ENCODE peak calls at places on chromosomes 5 and 9, in six cellular contexts. I, J, C, Y, V and U are unnamed samples.
A peak's percentile ranks its signal among the peaks of the same experiment; 100 is the strongest.

GRCh38 chr9:92716557-92716956 is 46.6 kb upstream of the IPPK start:
- DNase-seq in I (peak; percentile 75), J (peak; percentile 42), C (peak; percentile 62), Y (peak; percentile 48), V (peak; percentile 29), U (peak; percentile 73)

GRCh38 chr9:107683566-107683965 is 194.0 kb upstream of the KLF4 start:
- DNase-seq in I (no peak), J (no peak), C (no peak), Y (no peak), V (no peak), U (no peak)

GRCh38 chr9:113895526-113895925 is 19.4 kb downstream of the ZNF618 start:
- DNase-seq in I (no peak), J (no peak), C (no peak), Y (no peak), V (no peak), U (peak; percentile 78)

GRCh38 chr5:1524799-1525623 is 1.3 kb upstream of the LPCAT1 start:
- DNase-seq in I (no peak), J (no peak), C (no peak), Y (no peak), V (no peak), U (no peak)

GRCh38 chr5:96177303-96177869 is 215.7 kb upstream of the ELL2 start:
- DNase-seq in I (no peak), J (no peak), C (peak; percentile 94), Y (no peak), V (peak; percentile 87), U (peak; percentile 80)

GRCh38 chr9:83060557-83060956 is 2.4 kb downstream of the RASEF start:
- DNase-seq in I (no peak), J (peak; percentile 87), C (peak; percentile 32), Y (no peak), V (no peak), U (no peak)

GRCh38 chr9:22175972-22176545 is 167.0 kb upstream of the CDKN2B start:
- DNase-seq in I (no peak), J (no peak), C (no peak), Y (no peak), V (no peak), U (no peak)

GRCh38 chr5:173963867-173964429 is 25.0 kb upstream of the C5orf47 start:
- DNase-seq in I (no peak), J (peak; percentile 75), C (peak; percentile 44), Y (no peak), V (no peak), U (no peak)

GRCh38 chr9:133477992-133478850 is 678 bp downstream of the SLC2A6 start:
- DNase-seq in I (no peak), J (no peak), C (peak; percentile 8), Y (peak; percentile 39), V (peak; percentile 59), U (peak; percentile 47)

GRCh38 chr5:96151891-96152290 is 190.2 kb upstream of the ELL2 start:
- DNase-seq in I (no peak), J (no peak), C (peak; percentile 14), Y (no peak), V (no peak), U (no peak)

GRCh38 chr5:111278824-111279504 is 54.8 kb downstream of the CAMK4 start:
- DNase-seq in I (peak; percentile 78), J (peak; percentile 58), C (peak; percentile 65), Y (peak; percentile 63), V (peak; percentile 13), U (peak; percentile 7)

GRCh38 chr5:124599048-124599973 is 147.1 kb downstream of the ZNF608 start:
- DNase-seq in I (peak; percentile 25), J (peak; percentile 83), C (peak; percentile 48), Y (no peak), V (peak; percentile 51), U (peak; percentile 34)

GRCh38 chr5:7850241-7850532 is 746 bp downstream of the CFAP90 start:
- DNase-seq in I (no peak), J (no peak), C (no peak), Y (no peak), V (no peak), U (no peak)

GRCh38 chr9:131097948-131098278 is 1.6 kb downstream of the AIF1L start:
- DNase-seq in I (no peak), J (no peak), C (no peak), Y (no peak), V (no peak), U (no peak)

GRCh38 chr5:160970605-160971191 is 118.7 kb upstream of the ATP10B start:
- DNase-seq in I (peak; percentile 52), J (no peak), C (no peak), Y (no peak), V (peak; percentile 47), U (no peak)

DNA sequence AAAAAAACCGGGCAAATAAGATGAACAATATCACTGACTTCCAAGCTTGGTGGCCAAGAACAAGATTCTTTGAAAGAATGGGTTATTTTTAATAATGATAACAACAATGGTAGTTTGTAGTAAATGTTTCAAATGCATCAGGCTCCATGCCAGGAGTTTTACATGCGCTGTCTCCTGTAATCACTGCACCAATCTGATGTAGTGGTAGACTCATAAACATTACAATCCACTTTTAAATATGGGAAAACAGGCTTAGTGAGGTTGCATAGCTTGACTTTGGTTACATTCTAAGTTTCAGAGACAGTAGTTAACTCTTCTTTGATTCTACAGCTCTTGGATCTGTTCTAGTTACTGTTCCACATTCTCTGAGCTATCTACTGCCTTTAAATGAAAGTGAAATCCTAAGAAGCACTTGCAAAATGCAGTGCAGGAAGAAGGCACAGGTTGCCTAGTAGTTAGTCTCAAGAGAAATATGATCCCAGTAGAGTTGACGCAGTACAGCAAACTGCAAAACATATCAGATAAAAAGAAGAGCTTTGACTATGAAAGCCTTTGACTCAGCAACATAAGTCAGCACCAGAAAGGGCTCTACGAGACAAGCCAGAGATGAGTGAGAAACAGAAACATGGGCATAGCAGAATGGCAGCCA is 62.1 kb downstream of the PDE4D start:
- DNase-seq in I (no peak), J (no peak), C (no peak), Y (no peak), V (no peak), U (no peak)
- H3K4me1 ChIP-seq in I (no peaks in the 10 kb centered on the region), J (no peaks in the 10 kb centered on the region), C (no peaks in the 10 kb centered on the region), Y (no peaks in the 10 kb centered on the region), V (peaks cover 3% of the 10 kb centered on the region), U (peaks cover 15% of the 10 kb centered on the region)

GRCh38 chr9:121884057-121884512 is 209.0 kb downstream of the TTLL11 start:
- DNase-seq in I (no peak), J (no peak), C (no peak), Y (peak; percentile 87), V (no peak), U (no peak)
- H3K4me1 ChIP-seq in I (peaks cover 11% of the 10 kb centered on the region), J (peaks cover 10% of the 10 kb centered on the region), C (no peaks in the 10 kb centered on the region), Y (peaks cover 58% of the 10 kb centered on the region), V (peaks cover 21% of the 10 kb centered on the region), U (peaks cover 22% of the 10 kb centered on the region)

GRCh38 chr5:134088994-134089560 is 25.4 kb upstream of the TCF7 start:
- DNase-seq in I (no peak), J (no peak), C (no peak), Y (no peak), V (no peak), U (no peak)
- H3K4me1 ChIP-seq in I (no peaks in the 10 kb centered on the region), J (peaks cover 13% of the 10 kb centered on the region), C (peaks cover 23% of the 10 kb centered on the region), Y (no peaks in the 10 kb centered on the region), V (peaks cover 5% of the 10 kb centered on the region), U (peaks cover 13% of the 10 kb centered on the region)

DNA sequence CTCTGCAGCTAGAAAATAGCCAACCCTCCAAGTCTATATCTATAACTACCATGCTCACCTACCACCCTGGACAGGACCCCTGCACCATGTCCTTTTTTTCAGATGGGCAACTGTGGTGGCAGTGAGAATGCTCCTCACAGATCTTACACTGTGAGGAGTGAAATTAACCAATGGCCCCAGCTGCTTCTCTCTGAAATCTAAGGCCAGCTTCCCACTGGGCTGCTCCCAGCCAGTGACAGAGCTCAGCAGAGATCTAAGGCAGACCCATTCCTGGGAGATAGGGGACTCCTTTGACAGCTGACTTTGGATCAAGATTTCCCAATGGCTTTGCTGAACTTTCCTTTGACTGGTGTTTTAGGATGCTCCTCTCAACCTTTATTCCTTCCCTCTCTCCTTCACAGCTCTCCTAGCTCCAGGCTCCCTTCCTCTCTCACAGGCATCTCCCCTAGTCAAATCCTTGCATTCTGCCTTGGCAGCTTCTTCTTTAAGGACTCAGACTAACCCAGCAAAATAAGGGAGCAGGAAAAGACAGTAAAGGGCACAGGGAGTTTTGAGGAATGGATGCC is 1.6 kb upstream of the ARAP3 start:
- DNase-seq in I (no peak), J (no peak), C (no peak), Y (no peak), V (no peak), U (peak; percentile 29)
- H3K4me1 ChIP-seq in I (peaks cover 5% of the 10 kb centered on the region), J (peaks cover 24% of the 10 kb centered on the region), C (peaks cover 33% of the 10 kb centered on the region), Y (peaks cover 42% of the 10 kb centered on the region), V (peaks cover 11% of the 10 kb centered on the region), U (peaks cover 12% of the 10 kb centered on the region)

GRCh38 chr9:127855522-127855921 is 1.1 kb upstream of the ENG start:
- DNase-seq in I (no peak), J (no peak), C (no peak), Y (no peak), V (no peak), U (no peak)
- H3K4me1 ChIP-seq in I (peaks cover 40% of the 10 kb centered on the region), J (no peaks in the 10 kb centered on the region), C (no peaks in the 10 kb centered on the region), Y (peaks cover 3% of the 10 kb centered on the region), V (peaks cover 19% of the 10 kb centered on the region), U (peaks cover 50% of the 10 kb centered on the region)

GRCh38 chr5:56352808-56353590 is 119.9 kb upstream of the ANKRD55 start:
- DNase-seq in I (no peak), J (no peak), C (no peak), Y (no peak), V (no peak), U (no peak)

GRCh38 chr5:56356876-56357160 is 123.7 kb upstream of the ANKRD55 start:
- DNase-seq in I (no peak), J (no peak), C (no peak), Y (no peak), V (no peak), U (no peak)

GRCh38 chr5:56357426-56357825 is 124.3 kb upstream of the ANKRD55 start:
- DNase-seq in I (no peak), J (no peak), C (no peak), Y (no peak), V (no peak), U (no peak)

GRCh38 chr5:56356121-56356875 is 123.2 kb upstream of the ANKRD55 start:
- DNase-seq in I (no peak), J (no peak), C (no peak), Y (no peak), V (peak; percentile 13), U (no peak)

DNA sequence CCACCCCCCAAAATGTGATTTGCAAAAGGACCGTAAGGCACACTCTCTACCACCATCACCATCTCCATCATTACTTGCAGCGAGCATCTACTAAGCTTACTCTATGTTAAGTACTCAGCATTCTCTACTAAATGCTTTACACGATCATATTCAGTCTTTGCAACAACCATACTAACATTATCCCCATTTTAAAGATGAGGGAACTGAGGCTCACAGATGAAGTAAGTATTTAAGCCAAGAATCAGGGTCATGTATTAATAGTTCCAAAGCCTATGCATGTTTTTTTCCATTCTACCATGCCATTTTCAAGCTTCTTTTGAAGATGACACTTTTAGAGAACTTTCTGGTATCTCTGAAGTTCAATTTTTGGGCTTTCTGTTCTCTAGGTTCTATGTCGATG is 121.7 kb upstream of the ANKRD55 start:
- DNase-seq in I (no peak), J (no peak), C (no peak), Y (no peak), V (no peak), U (no peak)
- H3K4me1 ChIP-seq in I (peaks cover 4% of the 10 kb centered on the region), J (peaks cover 57% of the 10 kb centered on the region), C (peaks cover 13% of the 10 kb centered on the region), Y (no peaks in the 10 kb centered on the region), V (peaks cover 26% of the 10 kb centered on the region), U (peaks cover 41% of the 10 kb centered on the region)